ENCODE peak calls at places on chromosomes 16 and 17, in seven cellular contexts. L, V, R, B, W, A and T are unnamed samples. For H3K27me3, the result is how much of the 10 kb centered on the place peaks cover.

GRCh38 chr16:85146922-85147651 is 34.8 kb upstream of the CIBAR2 start:
- DNase-seq in A (no peak), B (no peak), R (no peak), W (no peak), L (no peak), V (no peak), T (no peak)

GRCh38 chr17:58242171-58242784 is 3.9 kb downstream of the LPO start:
- DNase-seq in B (no peak), V (no peak), R (no peak), A (no peak), L (no peak), W (no peak), T (no peak)

GRCh38 chr17:43611230-43611969 is 50.3 kb downstream of the MEOX1 start:
- DNase-seq in A (no peak), W (no peak), L (no peak), B (no peak), V (no peak), R (no peak), T (no peak)

GRCh38 chr16:89013111-89013510 is 36.1 kb upstream of the CBFA2T3 start:
- DNase-seq in L (no peak), R (no peak), B (no peak), V (peak), A (no peak), W (no peak), T (no peak)

GRCh38 chr16:3726021-3726687 is 8.8 kb upstream of the TRAP1 start:
- DNase-seq in R (no peak), W (no peak), L (no peak), A (no peak), B (no peak), V (no peak), T (no peak)

GRCh38 chr17:11642655-11643054 is 44.4 kb downstream of the DNAH9 start:
- DNase-seq in L (no peak), V (no peak), R (no peak), A (no peak), W (no peak), B (no peak), T (no peak)

GRCh38 chr17:16486373-16487250 is 5.4 kb downstream of the LRRC75A start:
- DNase-seq in A (peak), V (peak), W (no peak), L (no peak), B (peak), R (peak), T (no peak)

GRCh38 chr16:59188029-59188428 is 453.9 kb upstream of the GOT2 start:
- DNase-seq in R (no peak), V (no peak), W (no peak), B (no peak), A (no peak), L (no peak), T (no peak)

DNA sequence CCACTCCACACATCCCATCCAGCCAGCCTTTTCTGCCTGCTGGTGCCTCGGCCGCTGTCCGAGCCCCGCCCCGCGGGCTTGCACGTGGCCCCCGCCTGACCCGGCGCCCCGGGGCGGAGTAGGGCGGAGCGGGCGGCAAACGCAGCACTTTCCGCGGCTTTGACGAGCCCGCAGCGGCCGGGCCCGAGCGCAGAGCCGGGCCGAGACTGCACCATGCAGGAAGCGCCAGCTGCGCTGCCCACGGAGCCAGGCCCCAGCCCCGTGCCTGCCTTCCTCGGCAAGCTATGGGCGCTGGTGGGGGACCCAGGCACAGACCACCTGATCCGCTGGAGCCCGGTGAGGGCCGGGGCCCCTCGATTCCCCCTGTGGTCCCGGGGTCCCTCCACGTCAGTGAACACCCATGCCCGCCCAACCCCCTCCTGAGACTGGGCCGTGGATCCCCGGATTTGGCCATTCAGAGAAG is at the start of gene HSF4:
- DNase-seq in B (peak), L (no peak), V (peak), W (no peak), R (peak), A (peak), T (no peak)
- H3K27me3 ChIP-seq in B (under half), L (under half), V (half or more), W (under half), R (under half), A (under half), T (half or more)

GRCh38 chr16:29789775-29790182 is 772 bp upstream of the KIF22 start:
- DNase-seq in W (no peak), A (no peak), R (no peak), L (no peak), B (no peak), V (no peak), T (no peak)

GRCh38 chr16:29790949-29791844 is 646 bp downstream of the KIF22 start:
- DNase-seq in W (no peak), L (no peak), B (peak), R (no peak), V (no peak), A (no peak), T (no peak)

GRCh38 chr16:29791845-29792797 is 1.6 kb downstream of the KIF22 start:
- DNase-seq in B (no peak), L (no peak), R (no peak), W (no peak), V (no peak), A (no peak), T (no peak)

GRCh38 chr16:29794231-29794710 is 3.7 kb downstream of the KIF22 start:
- DNase-seq in R (no peak), V (no peak), W (no peak), A (no peak), B (no peak), L (no peak), T (no peak)

GRCh38 chr16:29790183-29790948 is at the start of gene KIF22:
- DNase-seq in A (peak), B (peak), W (peak), V (peak), R (peak), L (peak), T (peak)
- TF ChIP-seq CTCF in A (peak), B (peak), W (peak), V (peak), R (peak), L (peak), T (peak)

GRCh38 chr16:58002411-58002790 is 1.2 kb downstream of the USB1 start:
- DNase-seq in R (no peak), B (no peak), W (no peak), A (no peak), L (no peak), V (no peak), T (no peak)
- H3K27me3 ChIP-seq in R (under half), B (under half), W (under half), A (under half), L (under half), V (under half), T (under half)

GRCh38 chr17:76103274-76104139 is at the start of gene EXOC7:
- DNase-seq in R (peak), A (peak), B (peak), L (peak), V (peak), W (peak), T (peak)
- TF ChIP-seq CTCF in R (no peak), A (no peak), B (no peak), L (no peak), V (peak), W (no peak), T (no peak)

DNA sequence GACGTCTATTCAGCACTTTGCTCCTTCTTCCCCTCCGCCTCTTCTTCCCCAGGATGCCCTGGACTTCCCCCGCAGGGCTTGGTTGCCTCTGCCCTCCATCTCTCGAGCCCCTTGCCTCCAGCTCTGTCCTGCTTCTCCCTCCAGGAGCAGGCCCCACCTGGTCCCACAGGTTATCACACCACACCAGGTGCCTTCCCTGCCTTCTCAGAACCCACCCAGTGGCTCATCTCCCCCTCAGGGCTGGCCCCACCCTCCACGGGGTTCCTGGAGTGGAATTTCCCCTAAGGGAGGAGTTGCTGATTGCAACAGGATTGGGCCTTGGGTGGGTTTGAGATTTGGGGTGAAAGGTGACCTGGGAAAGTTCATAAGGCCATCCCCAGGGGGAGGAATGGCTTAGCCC is 49.0 kb upstream of the TAC4 start:
- DNase-seq in L (no peak), B (no peak), W (no peak), V (no peak), A (no peak), R (no peak), T (no peak)
- H3K27me3 ChIP-seq in L (half or more), B (under half), W (under half), V (half or more), A (under half), R (under half), T (half or more)

DNA sequence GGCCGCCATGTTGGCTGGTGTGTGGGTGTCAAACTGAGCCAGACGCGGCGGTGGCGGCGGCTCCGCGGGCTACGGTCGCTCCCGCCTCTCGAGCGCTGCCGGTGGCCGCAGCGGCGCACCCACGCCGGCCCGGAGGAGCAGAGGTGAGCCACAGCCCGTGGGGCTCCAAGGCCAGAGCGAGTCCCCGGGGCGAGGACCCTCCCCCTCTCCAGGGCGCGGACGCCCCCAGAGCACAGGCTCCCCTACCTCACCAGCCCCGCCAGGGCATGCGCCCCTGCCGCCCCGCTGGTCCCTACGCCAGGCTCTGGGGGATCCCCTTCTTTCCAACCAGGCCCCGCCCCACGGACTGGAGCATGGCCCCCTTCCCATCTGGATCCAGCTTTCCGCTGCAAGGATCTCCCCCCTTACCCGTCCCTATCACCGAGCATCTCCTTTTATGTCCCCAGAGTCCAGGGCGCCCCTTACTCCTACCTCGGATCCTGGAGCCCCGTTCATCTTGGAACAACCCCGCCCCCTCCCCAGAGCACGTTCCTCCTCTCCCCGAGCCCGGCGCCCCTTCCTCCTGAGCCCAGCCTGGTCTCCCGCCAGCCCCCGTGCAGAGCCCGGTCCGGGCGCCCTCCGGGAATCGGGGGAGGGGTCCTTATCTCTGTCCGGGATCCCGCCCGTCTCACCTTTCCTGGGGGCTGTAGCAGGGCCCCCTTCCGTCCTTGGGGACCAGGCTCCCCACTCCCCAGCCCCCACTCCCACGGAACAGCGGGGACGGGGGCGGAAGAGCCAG is 412 bp downstream of the EPN2 start:
- DNase-seq in L (no peak), A (peak), V (peak), R (peak), B (peak), W (peak), T (peak)
- TF ChIP-seq CTCF in L (no peak), A (no peak), V (no peak), R (no peak), B (no peak), W (no peak), T (no peak)

GRCh38 chr16:66226762-66227161 is 139.7 kb upstream of the CDH5 start:
- DNase-seq in W (no peak), V (no peak), R (no peak), L (no peak), B (no peak), A (no peak), T (no peak)
- H3K27me3 ChIP-seq in W (under half), V (under half), R (under half), L (under half), B (under half), A (under half), T (under half)

GRCh38 chr16:28052274-28053128 is 11.0 kb downstream of the GSG1L start:
- DNase-seq in L (no peak), R (no peak), A (no peak), W (no peak), B (no peak), V (no peak), T (no peak)
- TF ChIP-seq CTCF in L (no peak), R (no peak), A (no peak), W (no peak), B (no peak), V (no peak), T (no peak)

DNA sequence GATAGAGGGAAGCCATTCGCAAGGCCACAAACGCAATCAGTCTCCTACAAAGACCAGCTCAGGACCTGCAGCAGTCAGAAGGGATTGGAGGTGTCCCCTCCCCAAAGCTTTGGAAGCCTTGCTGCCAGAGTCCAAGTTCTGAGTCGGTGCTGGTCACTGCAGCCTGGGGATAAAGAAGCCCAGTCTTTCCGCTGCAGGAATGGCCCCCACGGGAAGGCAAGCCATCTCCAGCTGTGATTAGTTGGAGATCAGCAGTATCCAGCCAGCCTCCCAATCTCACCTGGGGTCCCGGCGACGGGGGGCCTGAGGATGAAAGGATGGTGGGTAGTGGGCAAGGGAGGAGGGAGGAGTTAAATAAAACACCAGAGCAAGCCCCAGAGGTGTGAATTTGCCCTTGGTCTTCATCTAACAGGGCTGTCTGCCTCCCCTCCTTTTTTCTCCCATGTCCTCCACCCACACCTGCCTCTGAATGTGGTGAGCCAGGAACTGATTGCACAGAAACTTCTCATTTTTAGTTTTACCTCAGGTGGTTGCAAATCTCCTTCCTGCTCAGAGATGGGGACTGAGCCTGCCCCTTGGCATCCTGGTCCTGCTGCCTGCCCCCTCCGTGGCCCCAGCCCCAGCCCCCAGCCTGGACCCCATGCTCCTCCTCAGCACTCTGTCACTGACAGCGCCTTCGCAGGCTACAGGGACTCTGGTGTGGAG is 262.8 kb upstream of the SDK2 start:
- DNase-seq in B (no peak), W (no peak), L (no peak), R (no peak), A (no peak), V (no peak), T (no peak)
- H3K27me3 ChIP-seq in B (under half), W (under half), L (under half), R (under half), A (under half), V (half or more), T (under half)